ENCODE peak calls at places on chromosome 11, in nine cellular contexts. L is A549, P is sigmoid colon, W is H1, R is stomach, N is tibial nerve, M is HepG2, Y is ovary, V is transverse colon. J is an unnamed sample.

GRCh38 chr11:33636104-33636503 is 64.5 kb downstream of the C11orf91 start:
- DNase-seq in W (no peak), N (no peak), P (no peak), M (no peak), V (no peak), L (peak), Y (no peak), R (no peak), J (no peak)

GRCh38 chr11:43943931-43944751 is 1.7 kb downstream of the C11orf96 start:
- DNase-seq in W (no peak), R (no peak), V (no peak), Y (peak), N (no peak), L (no peak), M (no peak), P (peak), J (peak)

GRCh38 chr11:106378513-106379179 is 301.2 kb downstream of the AASDHPPT start:
- DNase-seq in P (no peak), W (no peak), R (no peak), V (no peak), Y (no peak), M (no peak), L (no peak), N (no peak), J (no peak)

GRCh38 chr11:62193954-62194353 is 3.9 kb downstream of the SCGB1D1 start:
- DNase-seq in W (no peak), P (no peak), N (no peak), R (no peak), L (no peak), Y (no peak), M (no peak), V (no peak), J (no peak)

GRCh38 chr11:116231540-116231939 is 541.2 kb downstream of the BUD13 start:
- DNase-seq in V (no peak), R (no peak), W (no peak), L (no peak), P (no peak), M (no peak), N (no peak), Y (no peak), J (peak)

GRCh38 chr11:17917556-17917955 is 95.3 kb downstream of the SERGEF start:
- DNase-seq in L (no peak), M (no peak), R (no peak), Y (no peak), P (no peak), N (no peak), V (no peak), W (no peak), J (no peak)

GRCh38 chr11:12167098-12167999 is 57.0 kb downstream of the MICAL2 start:
- DNase-seq in P (no peak), R (no peak), N (no peak), V (peak), Y (no peak), W (no peak), L (peak), M (peak), J (peak)

GRCh38 chr11:17751558-17751957 is 17.0 kb downstream of the KCNC1 start:
- DNase-seq in V (no peak), R (no peak), N (no peak), L (no peak), Y (no peak), W (no peak), M (no peak), P (no peak), J (no peak)

GRCh38 chr11:12472401-12473065 is 95.2 kb downstream of the PARVA start:
- DNase-seq in L (no peak), R (no peak), V (no peak), W (no peak), N (no peak), P (no peak), M (no peak), Y (no peak), J (no peak)

GRCh38 chr11:44614281-44614680 is 48.8 kb downstream of the CD82 start:
- DNase-seq in V (no peak), N (no peak), W (no peak), P (no peak), L (no peak), R (no peak), Y (no peak), M (no peak), J (no peak)

GRCh38 chr11:85752890-85753581 is 57.9 kb downstream of the SYTL2 start:
- DNase-seq in V (peak), W (no peak), R (peak), M (no peak), N (no peak), P (no peak), Y (no peak), L (no peak), J (no peak)

GRCh38 chr11:133821776-133822175 is 23.5 kb downstream of the SPATA19 start:
- DNase-seq in M (peak), P (no peak), Y (no peak), W (peak), R (peak), L (peak), V (peak), N (no peak), J (peak)

GRCh38 chr11:131668867-131669780 is 298.7 kb downstream of the NTM start:
- DNase-seq in P (peak), R (peak), W (no peak), N (no peak), Y (no peak), V (peak), M (peak), L (peak), J (no peak)

GRCh38 chr11:102267602-102268001 is 49.7 kb upstream of the BIRC3 start:
- DNase-seq in W (no peak), P (no peak), Y (no peak), V (no peak), R (no peak), L (peak), N (no peak), M (no peak), J (no peak)

GRCh38 chr11:74459584-74459983 is 7.8 kb downstream of the KCNE3 start:
- DNase-seq in N (no peak), R (no peak), W (no peak), L (no peak), M (no peak), Y (no peak), V (no peak), P (no peak), J (no peak)

GRCh38 chr11:63567044-63567840 is 4.1 kb upstream of the PLAAT2 start:
- DNase-seq in V (peak), R (no peak), Y (no peak), W (no peak), M (peak), N (no peak), P (peak), L (peak), J (no peak)

GRCh38 chr11:79227732-79228416 is 213.0 kb downstream of the TENM4 start:
- DNase-seq in W (no peak), M (no peak), R (no peak), Y (no peak), L (no peak), V (no peak), N (no peak), P (no peak), J (no peak)

GRCh38 chr11:26703792-26704191 is 18.1 kb downstream of the SLC5A12 start:
- DNase-seq in W (no peak), N (no peak), P (no peak), V (no peak), M (no peak), L (no peak), Y (no peak), R (no peak), J (no peak)

GRCh38 chr11:90414221-90414620 is 191.4 kb upstream of the CHORDC1 start:
- DNase-seq in N (no peak), M (no peak), V (no peak), L (no peak), R (no peak), W (no peak), P (no peak), Y (no peak), J (no peak)

DNA sequence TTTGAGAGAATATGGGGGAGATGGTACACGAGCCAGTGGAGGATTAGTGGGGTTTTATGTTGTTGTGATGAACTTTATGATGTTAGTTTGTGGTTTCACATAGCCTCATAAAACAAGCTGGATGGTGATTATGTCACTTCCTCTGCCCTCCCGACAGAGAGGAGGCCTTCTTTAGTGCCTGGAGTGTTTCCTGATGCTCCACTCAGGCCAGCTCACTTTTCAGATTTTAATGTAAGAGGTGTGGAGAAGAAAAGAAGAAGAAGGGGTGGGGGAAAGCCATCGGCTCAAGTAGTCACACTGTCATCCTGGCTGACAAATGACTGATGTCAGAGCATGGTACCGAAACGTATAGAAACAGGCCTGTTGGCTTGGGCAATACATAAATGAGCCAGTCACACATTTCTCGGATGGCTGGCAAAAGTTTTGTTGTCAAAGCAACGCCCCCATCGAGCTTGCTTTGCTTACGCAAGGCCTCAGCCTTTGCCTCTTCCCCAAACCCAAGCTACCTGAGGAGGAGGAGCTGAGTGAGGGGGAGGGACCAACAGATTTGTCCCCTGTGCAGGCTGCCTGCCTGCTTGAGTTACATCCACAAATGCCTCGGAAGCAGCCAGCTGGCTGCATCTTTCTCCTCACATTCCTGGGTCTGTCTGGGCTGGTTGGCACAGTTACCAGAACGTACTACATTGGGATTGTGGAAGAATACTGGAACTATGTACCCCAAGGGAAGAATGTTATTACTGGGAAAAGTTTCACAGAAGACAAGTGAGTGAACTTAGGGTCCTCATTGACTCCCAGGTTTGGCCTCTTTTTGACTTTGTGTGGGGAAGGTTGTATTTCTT is at the start of gene HEPHL1:
- DNase-seq in W (no peak), N (no peak), V (no peak), R (no peak), L (no peak), P (no peak), M (no peak), Y (no peak), J (no peak)
- TF ChIP-seq EP300 in W (no peak), N (no peak), V (no peak), R (no peak), L (no peak), P (no peak), M (no peak), Y (no peak), J (no peak)

GRCh38 chr11:2929880-2930704 is 872 bp upstream of the PHLDA2 start:
- DNase-seq in Y (peak), P (peak), R (peak), M (peak), N (no peak), V (peak), W (no peak), L (peak), J (peak)
- TF ChIP-seq CTCF in Y (no peak), P (peak), R (no peak), M (no peak), N (no peak), V (no peak), W (peak), L (no peak), J (no peak)

DNA sequence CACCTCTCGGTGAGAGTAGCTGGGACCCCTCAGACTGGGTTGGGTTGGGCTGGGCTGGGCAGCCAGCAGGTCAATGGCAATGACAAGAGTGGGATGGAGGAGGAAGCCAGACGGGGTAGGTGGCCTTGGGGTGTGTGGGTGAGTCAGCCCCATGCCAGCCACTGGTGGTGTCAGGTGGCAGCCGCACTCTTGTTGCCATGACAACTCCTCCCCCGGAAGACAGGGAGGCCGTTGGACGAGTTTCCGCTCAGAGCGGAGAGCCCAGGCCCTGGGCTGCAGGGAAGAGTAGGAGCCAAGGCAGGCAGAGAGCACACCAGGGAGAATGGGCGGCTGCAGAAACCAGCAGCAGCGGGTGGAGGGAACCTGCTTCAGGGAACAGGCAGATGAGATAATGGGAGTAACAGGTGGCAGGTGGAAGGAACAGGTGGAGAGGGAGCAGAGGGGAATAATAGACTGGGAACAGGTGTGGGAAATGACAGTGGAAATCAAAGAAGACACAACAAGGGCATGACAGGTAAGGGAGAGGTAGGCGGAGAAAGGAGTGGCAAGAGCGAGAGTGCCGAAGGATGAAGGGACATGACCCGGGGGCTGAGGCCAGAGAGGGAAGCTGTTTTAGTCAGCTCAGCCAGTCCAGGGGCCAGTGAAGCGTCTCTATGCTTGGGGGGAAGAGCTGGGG is 8.7 kb downstream of the SPTBN2 start:
- DNase-seq in Y (no peak), V (peak), N (no peak), P (no peak), M (peak), W (peak), R (peak), L (peak), J (peak)
- TF ChIP-seq POLR2A in Y (no peak), V (peak), N (no peak), P (no peak), M (no peak), W (no peak), R (no peak), L (no peak), J (no peak)

DNA sequence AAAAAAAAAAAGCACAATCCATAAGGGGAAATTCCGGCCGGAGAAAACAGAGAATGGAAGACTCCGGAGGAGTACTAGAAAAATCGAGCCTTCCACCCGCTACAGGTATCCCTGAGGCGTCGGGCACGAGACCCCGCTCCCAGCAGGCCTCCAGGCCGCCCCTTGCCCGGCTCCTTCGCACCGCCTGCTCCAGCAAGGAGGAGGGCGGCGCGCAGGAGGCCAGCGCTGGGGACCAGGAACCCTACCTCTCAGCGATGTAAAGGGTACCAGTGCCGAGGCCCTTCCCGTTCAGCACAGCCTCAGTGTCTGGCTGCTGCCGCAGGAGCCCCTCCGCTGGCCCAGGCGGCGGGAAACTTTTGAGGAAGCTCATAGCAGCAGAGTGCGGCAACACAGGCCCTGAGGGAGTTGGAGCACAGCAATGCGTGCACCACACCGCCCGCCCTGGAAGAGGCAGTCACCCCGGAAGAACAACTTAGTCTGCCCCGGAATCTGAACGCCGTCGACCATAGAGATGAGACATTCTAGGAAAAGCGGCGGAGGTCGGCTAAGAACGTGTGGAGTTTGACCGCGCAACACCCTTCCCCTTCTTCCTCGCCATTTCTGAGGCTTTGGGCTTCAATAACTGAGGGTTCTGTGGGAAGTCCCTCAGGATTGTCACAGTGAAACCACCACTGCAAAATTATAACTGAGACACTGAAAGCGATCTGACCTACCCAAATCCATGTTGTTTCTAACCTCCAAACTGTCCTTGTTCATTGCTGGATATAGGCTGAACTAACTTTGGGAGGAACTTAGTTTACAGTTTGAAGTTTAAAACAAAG is at the start of gene CLNS1A:
- DNase-seq in V (peak), W (peak), P (peak), M (peak), Y (peak), N (peak), R (peak), L (peak), J (peak)
- TF ChIP-seq EP300 in V (no peak), W (no peak), P (no peak), M (peak), Y (no peak), N (no peak), R (no peak), L (no peak), J (no peak)

GRCh38 chr11:128633384-128633965 is 46.1 kb upstream of the ETS1 start:
- DNase-seq in N (no peak), R (no peak), V (no peak), M (no peak), Y (no peak), W (no peak), L (no peak), P (no peak), J (no peak)

GRCh38 chr11:128630367-128631230 is 43.2 kb upstream of the ETS1 start:
- DNase-seq in N (peak), V (peak), R (peak), L (peak), M (peak), W (peak), Y (peak), P (peak), J (peak)

GRCh38 chr11:128634395-128634794 is 47.0 kb upstream of the ETS1 start:
- DNase-seq in V (no peak), N (no peak), R (no peak), M (no peak), P (no peak), L (no peak), Y (no peak), W (no peak), J (no peak)

GRCh38 chr11:128629516-128630106 is 42.3 kb upstream of the ETS1 start:
- DNase-seq in Y (no peak), P (no peak), V (no peak), W (no peak), R (no peak), L (no peak), M (no peak), N (no peak), J (no peak)

DNA sequence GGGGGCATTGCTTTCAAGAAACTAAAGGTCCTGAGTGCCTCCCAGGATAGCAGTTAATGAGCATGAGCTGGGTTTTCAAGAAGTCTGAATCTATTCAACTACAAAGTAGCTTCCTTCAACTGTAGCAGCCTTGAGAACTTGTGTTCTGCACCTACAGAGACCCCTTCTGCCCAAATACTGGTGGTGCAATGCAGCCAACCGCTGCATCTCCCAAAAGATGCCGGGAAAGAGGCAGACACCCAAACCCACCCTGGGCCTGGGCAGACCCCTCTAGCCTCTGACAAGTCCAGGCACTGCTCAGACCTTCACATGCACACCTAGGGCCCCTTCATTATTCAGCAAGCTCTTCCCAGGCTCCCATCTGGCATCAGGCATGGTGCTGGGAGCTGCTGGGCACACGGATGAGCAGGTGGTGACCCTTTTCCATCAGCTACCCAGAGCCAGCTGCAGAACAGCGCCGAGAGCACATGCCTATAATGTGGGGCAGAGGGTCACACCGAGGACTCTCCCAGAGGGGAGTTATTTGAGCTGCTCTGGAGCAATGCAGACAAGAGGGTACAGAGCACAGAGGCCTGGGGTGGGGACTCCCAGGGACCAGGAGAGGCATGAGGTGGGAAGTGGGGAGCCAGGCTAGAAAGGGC is 44.9 kb upstream of the ETS1 start:
- DNase-seq in M (peak), L (peak), Y (peak), W (no peak), R (no peak), V (peak), P (no peak), N (no peak), J (no peak)
- TF ChIP-seq CTCF in M (peak), L (peak), Y (peak), W (peak), R (peak), V (peak), P (peak), N (peak), J (peak)

DNA sequence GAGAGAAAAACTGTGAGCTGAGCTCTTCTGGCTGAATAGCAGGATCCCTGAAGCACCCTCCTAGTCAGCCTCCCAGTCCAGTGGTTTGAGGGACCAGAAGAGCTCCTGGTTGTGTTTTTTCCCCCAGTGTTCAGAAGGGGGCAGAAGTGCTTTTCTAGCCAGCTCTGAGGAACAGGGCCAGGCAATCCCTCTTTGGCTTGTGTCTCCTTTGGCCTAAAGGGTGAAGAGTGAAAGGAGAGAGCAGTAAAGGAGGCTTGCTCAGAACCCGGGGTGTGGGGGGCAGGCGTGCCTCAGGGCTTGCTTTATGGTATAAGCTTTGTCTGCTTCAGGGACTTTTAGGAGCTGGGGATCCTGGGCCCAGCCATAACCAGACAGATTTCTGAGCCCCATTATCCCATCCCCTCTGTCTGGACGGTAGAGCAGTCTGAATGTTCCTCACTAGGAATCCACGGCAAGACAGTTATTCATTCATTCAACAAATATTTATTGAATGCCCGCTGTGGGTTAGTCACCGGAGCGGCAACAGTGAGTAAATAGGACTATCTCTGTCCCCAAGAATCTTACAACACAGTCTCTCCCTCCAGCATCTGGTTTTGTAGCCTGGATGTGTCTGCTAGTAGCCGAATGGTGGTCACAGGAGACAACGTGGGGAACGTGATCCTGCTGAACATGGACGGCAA is 14.5 kb downstream of the ACP2 start:
- DNase-seq in L (peak), W (no peak), Y (no peak), M (peak), V (peak), P (no peak), N (no peak), R (no peak), J (no peak)
- TF ChIP-seq POLR2A in L (no peak), W (peak), Y (no peak), M (no peak), V (no peak), P (no peak), N (no peak), R (no peak), J (no peak)

GRCh38 chr11:87473174-87473573 is 435.4 kb downstream of the TMEM135 start:
- DNase-seq in V (no peak), N (no peak), M (no peak), P (no peak), Y (no peak), R (no peak), W (no peak), L (no peak), J (no peak)
- TF ChIP-seq EP300 in V (no peak), N (no peak), M (no peak), P (no peak), Y (no peak), R (no peak), W (no peak), L (no peak), J (no peak)